ENCODE peak calls at places on chromosome 15, in ten cellular contexts. One of them, this sample, is unnamed.

GRCh38 chr15:77486542-77487478 is 66.1 kb downstream of the HMG20A start:
- DNase-seq in H1: no peak
- DNase-seq in esophagus squamous epithelium: no peak
- DNase-seq in PC-3: no peak
- DNase-seq in BE2C: no peak
- DNase-seq in HCT116: no peak
- DNase-seq in HepG2: no peak
- DNase-seq in fibroblast of lung: no peak
- DNase-seq in IMR-90: no peak
- DNase-seq in SK-N-SH: no peak
- DNase-seq in this sample: peak; percentile 39

GRCh38 chr15:31049682-31050606 is 51.6 kb downstream of the TRPM1 start:
- DNase-seq in SK-N-SH: no peak
- DNase-seq in esophagus squamous epithelium: no peak
- DNase-seq in fibroblast of lung: no peak
- DNase-seq in HCT116: no peak
- DNase-seq in H1: no peak
- DNase-seq in HepG2: no peak
- DNase-seq in IMR-90: no peak
- DNase-seq in BE2C: no peak
- DNase-seq in PC-3: no peak
- DNase-seq in this sample: no peak

GRCh38 chr15:67998599-67999122 is 55.5 kb upstream of the PIAS1 start:
- DNase-seq in SK-N-SH: no peak
- DNase-seq in PC-3: peak; percentile 85
- DNase-seq in BE2C: no peak
- DNase-seq in HepG2: no peak
- DNase-seq in esophagus squamous epithelium: no peak
- DNase-seq in IMR-90: peak; percentile 62
- DNase-seq in fibroblast of lung: peak; percentile 57
- DNase-seq in HCT116: no peak
- DNase-seq in H1: no peak
- DNase-seq in this sample: peak; percentile 63

GRCh38 chr15:47206358-47206978 is 510.8 kb upstream of the SEMA6D start:
- DNase-seq in H1: no peak
- DNase-seq in PC-3: no peak
- DNase-seq in esophagus squamous epithelium: no peak
- DNase-seq in SK-N-SH: no peak
- DNase-seq in HCT116: no peak
- DNase-seq in HepG2: no peak
- DNase-seq in BE2C: no peak
- DNase-seq in fibroblast of lung: no peak
- DNase-seq in IMR-90: no peak
- DNase-seq in this sample: no peak

GRCh38 chr15:68313501-68314390 is 36.2 kb downstream of the FEM1B start:
- DNase-seq in H1: peak; percentile 48
- DNase-seq in IMR-90: no peak
- DNase-seq in esophagus squamous epithelium: no peak
- DNase-seq in HepG2: no peak
- DNase-seq in HCT116: no peak
- DNase-seq in fibroblast of lung: no peak
- DNase-seq in BE2C: no peak
- DNase-seq in PC-3: no peak
- DNase-seq in SK-N-SH: peak; percentile 18
- DNase-seq in this sample: no peak

GRCh38 chr15:63892794-63893441 is 59.2 kb upstream of the HERC1 start:
- DNase-seq in fibroblast of lung: no peak
- DNase-seq in PC-3: no peak
- DNase-seq in H1: no peak
- DNase-seq in HepG2: no peak
- DNase-seq in BE2C: no peak
- DNase-seq in HCT116: no peak
- DNase-seq in IMR-90: no peak
- DNase-seq in SK-N-SH: no peak
- DNase-seq in esophagus squamous epithelium: no peak
- DNase-seq in this sample: no peak

GRCh38 chr15:36778516-36778915 is 199.1 kb downstream of the CDIN1 start:
- DNase-seq in HepG2: no peak
- DNase-seq in esophagus squamous epithelium: no peak
- DNase-seq in HCT116: no peak
- DNase-seq in H1: no peak
- DNase-seq in IMR-90: peak; percentile 81
- DNase-seq in fibroblast of lung: peak; percentile 80
- DNase-seq in BE2C: no peak
- DNase-seq in PC-3: peak; percentile 35
- DNase-seq in SK-N-SH: no peak
- DNase-seq in this sample: no peak

GRCh38 chr15:71812966-71813722 is 2.8 kb downstream of the NR2E3 start:
- DNase-seq in SK-N-SH: no peak
- DNase-seq in HCT116: no peak
- DNase-seq in fibroblast of lung: no peak
- DNase-seq in BE2C: no peak
- DNase-seq in PC-3: no peak
- DNase-seq in IMR-90: no peak
- DNase-seq in H1: no peak
- DNase-seq in HepG2: no peak
- DNase-seq in esophagus squamous epithelium: no peak
- DNase-seq in this sample: no peak

GRCh38 chr15:63481105-63481810 is 23.1 kb upstream of the USP3 start:
- DNase-seq in esophagus squamous epithelium: no peak
- DNase-seq in SK-N-SH: no peak
- DNase-seq in HepG2: no peak
- DNase-seq in BE2C: no peak
- DNase-seq in H1: no peak
- DNase-seq in HCT116: no peak
- DNase-seq in IMR-90: peak; percentile 53
- DNase-seq in PC-3: peak; percentile 54
- DNase-seq in fibroblast of lung: no peak
- DNase-seq in this sample: no peak

GRCh38 chr15:101009176-101009575 is 90.0 kb downstream of the LRRK1 start:
- DNase-seq in SK-N-SH: no peak
- DNase-seq in fibroblast of lung: no peak
- DNase-seq in esophagus squamous epithelium: no peak
- DNase-seq in PC-3: no peak
- DNase-seq in HCT116: no peak
- DNase-seq in H1: no peak
- DNase-seq in IMR-90: no peak
- DNase-seq in HepG2: no peak
- DNase-seq in BE2C: no peak
- DNase-seq in this sample: no peak

GRCh38 chr15:75903331-75904240 is at the start of gene FBXO22:
- DNase-seq in IMR-90: peak; percentile 88
- DNase-seq in BE2C: peak; percentile 95
- DNase-seq in SK-N-SH: peak; percentile 91
- DNase-seq in H1: peak; percentile 93
- DNase-seq in HepG2: peak; percentile 82
- DNase-seq in fibroblast of lung: peak; percentile 91
- DNase-seq in HCT116: peak; percentile 84
- DNase-seq in esophagus squamous epithelium: peak; percentile 56
- DNase-seq in PC-3: peak; percentile 95
- DNase-seq in this sample: peak; percentile 95

GRCh38 chr15:75905231-75905630 is 1.6 kb downstream of the FBXO22 start:
- DNase-seq in fibroblast of lung: no peak
- DNase-seq in H1: no peak
- DNase-seq in HCT116: no peak
- DNase-seq in SK-N-SH: no peak
- DNase-seq in IMR-90: no peak
- DNase-seq in HepG2: no peak
- DNase-seq in esophagus squamous epithelium: no peak
- DNase-seq in BE2C: no peak
- DNase-seq in PC-3: no peak
- DNase-seq in this sample: no peak

GRCh38 chr15:75900577-75900976 is 3.1 kb upstream of the FBXO22 start:
- DNase-seq in BE2C: no peak
- DNase-seq in PC-3: no peak
- DNase-seq in H1: no peak
- DNase-seq in SK-N-SH: no peak
- DNase-seq in HepG2: no peak
- DNase-seq in fibroblast of lung: no peak
- DNase-seq in IMR-90: no peak
- DNase-seq in HCT116: no peak
- DNase-seq in esophagus squamous epithelium: no peak
- DNase-seq in this sample: no peak

GRCh38 chr15:75902129-75902557 is 1.5 kb upstream of the FBXO22 start:
- DNase-seq in H1: no peak
- DNase-seq in PC-3: no peak
- DNase-seq in esophagus squamous epithelium: no peak
- DNase-seq in fibroblast of lung: no peak
- DNase-seq in HCT116: no peak
- DNase-seq in HepG2: no peak
- DNase-seq in SK-N-SH: peak; percentile 16
- DNase-seq in BE2C: peak; percentile 73
- DNase-seq in IMR-90: no peak
- DNase-seq in this sample: peak; percentile 94

DNA sequence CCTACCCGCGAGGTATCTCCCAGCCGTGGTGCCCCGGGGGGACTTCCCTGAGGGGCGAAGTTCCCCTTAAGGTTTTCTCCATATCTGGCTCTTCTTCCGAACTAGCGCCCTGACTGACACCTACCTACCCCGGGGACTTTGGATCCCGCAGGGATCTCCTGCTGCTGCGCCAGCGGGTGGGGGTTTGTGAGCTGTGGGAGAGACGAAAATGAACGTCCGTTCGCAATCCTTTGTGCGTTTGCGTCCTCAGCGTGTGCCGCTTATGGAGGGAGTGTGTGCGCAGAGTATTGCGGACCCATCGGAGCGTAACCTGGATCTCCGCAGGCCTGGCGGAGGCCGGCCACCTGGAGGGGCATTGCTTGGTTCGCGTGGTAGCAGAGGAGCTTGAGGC is 558 bp downstream of the FBXO22 start:
- DNase-seq in esophagus squamous epithelium: no peak
- DNase-seq in SK-N-SH: peak; percentile 61
- DNase-seq in HepG2: peak; percentile 43
- DNase-seq in IMR-90: peak; percentile 39
- DNase-seq in H1: no peak
- DNase-seq in BE2C: peak; percentile 44
- DNase-seq in HCT116: no peak
- DNase-seq in PC-3: peak; percentile 37
- DNase-seq in fibroblast of lung: peak; percentile 51
- DNase-seq in this sample: peak; percentile 60
- TF ChIP-seq CTCF in esophagus squamous epithelium: no peak
- TF ChIP-seq CTCF in SK-N-SH: no peak
- TF ChIP-seq CTCF in HepG2: no peak
- TF ChIP-seq CTCF in IMR-90: no peak
- TF ChIP-seq CTCF in H1: no peak
- TF ChIP-seq CTCF in BE2C: no peak
- TF ChIP-seq CTCF in HCT116: no peak
- TF ChIP-seq CTCF in PC-3: no peak
- TF ChIP-seq CTCF in fibroblast of lung: no peak
- TF ChIP-seq CTCF in this sample: no peak

DNA sequence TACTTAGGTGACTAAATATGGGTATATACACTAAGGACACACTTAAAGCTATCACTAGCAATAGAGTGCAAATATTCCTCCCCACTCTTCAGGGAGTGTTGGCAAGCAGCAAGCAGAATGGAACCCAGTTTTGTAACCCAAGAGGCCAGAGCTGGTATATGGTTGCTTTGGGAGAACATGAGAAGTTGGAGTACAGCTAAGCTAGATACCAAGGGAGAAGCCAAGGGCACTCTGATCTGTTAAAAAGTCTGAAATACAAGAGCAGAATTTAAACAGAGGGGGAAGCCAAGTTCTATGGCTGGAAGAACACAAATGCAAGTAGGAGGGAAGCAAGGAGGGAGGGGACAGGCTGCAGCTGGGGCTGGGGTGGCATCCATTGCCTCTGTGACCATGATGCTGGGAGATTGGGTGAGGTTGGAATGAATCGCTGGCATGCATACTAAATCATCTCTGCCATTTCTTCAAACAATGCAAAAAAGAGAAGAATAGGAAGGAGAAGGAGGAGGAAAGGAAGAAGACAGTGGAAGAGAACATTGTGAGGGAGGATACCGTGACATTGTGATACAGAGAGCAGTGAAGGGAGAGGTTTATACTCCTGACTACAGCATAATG is 8.8 kb upstream of the ANXA2 start:
- DNase-seq in SK-N-SH: no peak
- DNase-seq in H1: no peak
- DNase-seq in IMR-90: no peak
- DNase-seq in fibroblast of lung: no peak
- DNase-seq in BE2C: no peak
- DNase-seq in PC-3: no peak
- DNase-seq in esophagus squamous epithelium: no peak
- DNase-seq in HepG2: no peak
- DNase-seq in HCT116: no peak
- DNase-seq in this sample: no peak
- H3K4me1 ChIP-seq in SK-N-SH: no peaks in the 10 kb centered on the region
- H3K4me1 ChIP-seq in H1: no peaks in the 10 kb centered on the region
- H3K4me1 ChIP-seq in IMR-90: peaks cover 14% of the 10 kb centered on the region
- H3K4me1 ChIP-seq in fibroblast of lung: peaks cover 26% of the 10 kb centered on the region
- H3K4me1 ChIP-seq in BE2C: peaks cover 4% of the 10 kb centered on the region
- H3K4me1 ChIP-seq in PC-3: peaks cover 60% of the 10 kb centered on the region
- H3K4me1 ChIP-seq in esophagus squamous epithelium: peaks cover 5% of the 10 kb centered on the region
- H3K4me1 ChIP-seq in HepG2: peaks cover 71% of the 10 kb centered on the region
- H3K4me1 ChIP-seq in HCT116: peaks cover 44% of the 10 kb centered on the region
- H3K4me1 ChIP-seq in this sample: peaks cover 14% of the 10 kb centered on the region

GRCh38 chr15:88489321-88489720 is 21.8 kb downstream of the MRPS11 start:
- DNase-seq in esophagus squamous epithelium: no peak
- DNase-seq in HCT116: no peak
- DNase-seq in PC-3: no peak
- DNase-seq in SK-N-SH: no peak
- DNase-seq in IMR-90: no peak
- DNase-seq in fibroblast of lung: no peak
- DNase-seq in HepG2: no peak
- DNase-seq in H1: peak; percentile 57
- DNase-seq in BE2C: no peak
- DNase-seq in this sample: no peak
- TF ChIP-seq CTCF in esophagus squamous epithelium: no peak
- TF ChIP-seq CTCF in HCT116: peak; percentile 23
- TF ChIP-seq CTCF in PC-3: peak; percentile 13
- TF ChIP-seq CTCF in SK-N-SH: no peak
- TF ChIP-seq CTCF in IMR-90: no peak
- TF ChIP-seq CTCF in fibroblast of lung: no peak
- TF ChIP-seq CTCF in HepG2: peak; percentile 22
- TF ChIP-seq CTCF in H1: peak; percentile 45
- TF ChIP-seq CTCF in BE2C: peak; percentile 25
- TF ChIP-seq CTCF in this sample: no peak

DNA sequence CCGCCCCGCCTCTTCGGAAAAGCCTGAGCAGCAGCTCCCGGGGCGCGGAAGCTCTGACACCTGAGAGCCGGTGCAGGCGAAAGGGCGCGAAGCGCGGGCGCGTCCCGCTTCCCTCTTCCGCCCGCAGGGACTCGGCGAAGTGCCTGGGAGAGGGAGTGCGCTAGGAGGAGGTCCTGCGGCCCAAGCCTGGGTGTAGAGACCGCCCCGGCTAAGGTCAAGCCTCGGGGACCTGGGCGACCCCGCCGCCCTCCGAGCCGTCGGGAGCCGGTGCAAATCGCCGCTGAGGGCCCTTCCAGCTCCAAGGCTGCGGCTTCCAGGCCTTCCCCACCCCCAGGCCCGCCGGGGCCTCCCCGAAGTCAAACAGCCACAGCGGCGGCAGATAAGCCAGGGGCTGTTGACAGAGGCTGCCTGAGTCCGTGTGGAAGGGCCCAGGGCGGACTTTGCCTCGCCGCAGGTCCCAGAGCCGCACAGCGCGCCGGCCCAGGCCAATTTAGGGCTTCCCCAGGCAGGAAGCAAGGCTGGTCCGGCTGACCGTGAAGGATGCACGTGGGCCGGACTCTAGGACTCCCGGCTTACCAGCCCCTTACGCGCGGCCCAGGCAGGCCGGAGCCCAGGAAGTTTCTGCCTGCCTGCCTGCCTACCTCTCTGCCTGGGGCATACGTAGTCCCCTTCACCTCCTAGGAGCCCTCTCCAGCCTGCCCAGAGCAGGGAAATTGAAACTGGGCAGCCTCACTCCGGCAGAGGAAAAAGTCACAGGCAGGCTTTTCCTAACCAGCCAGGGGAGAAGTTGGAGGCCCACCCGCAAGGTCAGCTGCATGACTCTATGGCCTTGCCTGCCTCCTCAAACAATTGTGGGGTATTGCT is 2.3 kb downstream of the ITPKA start:
- DNase-seq in SK-N-SH: peak; percentile 30
- DNase-seq in BE2C: no peak
- DNase-seq in esophagus squamous epithelium: no peak
- DNase-seq in fibroblast of lung: no peak
- DNase-seq in HCT116: no peak
- DNase-seq in IMR-90: no peak
- DNase-seq in PC-3: no peak
- DNase-seq in HepG2: peak; percentile 83
- DNase-seq in H1: peak; percentile 83
- DNase-seq in this sample: no peak
- H3K4me1 ChIP-seq in SK-N-SH: peaks cover 6% of the 10 kb centered on the region
- H3K4me1 ChIP-seq in BE2C: peaks cover 5% of the 10 kb centered on the region
- H3K4me1 ChIP-seq in esophagus squamous epithelium: peaks cover 33% of the 10 kb centered on the region
- H3K4me1 ChIP-seq in fibroblast of lung: peaks cover 15% of the 10 kb centered on the region
- H3K4me1 ChIP-seq in HCT116: peaks cover 35% of the 10 kb centered on the region
- H3K4me1 ChIP-seq in IMR-90: peaks cover 15% of the 10 kb centered on the region
- H3K4me1 ChIP-seq in PC-3: peaks cover 27% of the 10 kb centered on the region
- H3K4me1 ChIP-seq in HepG2: peaks cover 31% of the 10 kb centered on the region
- H3K4me1 ChIP-seq in H1: no peaks in the 10 kb centered on the region
- H3K4me1 ChIP-seq in this sample: peaks cover 5% of the 10 kb centered on the region